ENCODE peak calls at places on chromosome 12, in nine cellular contexts. O is IMR-90, V is brain microvascular endothelial cell, R is RWPE1, K is kidney, Q is mucosa of descending colon, U is upper lobe of right lung, E is OCI-LY7, Y is cardiac muscle cell. N is an unnamed sample.

GRCh38 chr12:1881936-1882335 is 36.5 kb downstream of the CACNA2D4 start:
- DNase-seq in O (no peak), V (no peak), R (no peak), K (peak; percentile 31), Q (no peak), U (no peak), E (no peak), Y (no peak), N (no peak)

GRCh38 chr12:110012137-110012536 is 12.9 kb downstream of the ANKRD13A start:
- DNase-seq in O (no peak), V (no peak), R (no peak), K (peak; percentile 85), Q (no peak), U (peak; percentile 77), E (peak; percentile 80), Y (no peak), N (peak; percentile 48)

GRCh38 chr12:94831081-94831747 is 172.3 kb downstream of the NDUFA12 start:
- DNase-seq in O (no peak), V (no peak), R (no peak), K (no peak), Q (no peak), U (no peak), E (peak; percentile 97), Y (no peak), N (no peak)

GRCh38 chr12:53499261-53500118 is at the start of gene MAP3K12:
- DNase-seq in O (peak; percentile 47), V (peak; percentile 35), R (peak; percentile 55), K (peak; percentile 95), Q (peak; percentile 75), U (peak; percentile 83), E (peak; percentile 76), Y (peak; percentile 72), N (peak; percentile 72)

GRCh38 chr12:4449862-4450222 is 4.2 kb upstream of the FGF6 start:
- DNase-seq in O (no peak), V (no peak), R (peak; percentile 5), K (no peak), Q (peak; percentile 55), U (no peak), E (no peak), Y (no peak), N (no peak)

GRCh38 chr12:81354327-81354932 is 276.6 kb downstream of the ACSS3 start:
- DNase-seq in O (no peak), V (no peak), R (no peak), K (no peak), Q (no peak), U (no peak), E (no peak), Y (no peak), N (no peak)

GRCh38 chr12:71708658-71709057 is 22.8 kb downstream of the TMEM19 start:
- DNase-seq in O (peak; percentile 30), V (no peak), R (no peak), K (no peak), Q (no peak), U (no peak), E (no peak), Y (no peak), N (peak; percentile 38)

GRCh38 chr12:54589964-54590363 is 1.5 kb upstream of the PPP1R1A start:
- DNase-seq in O (no peak), V (no peak), R (no peak), K (no peak), Q (no peak), U (no peak), E (no peak), Y (no peak), N (no peak)

GRCh38 chr12:131117438-131118245 is 163.9 kb downstream of the ADGRD1 start:
- DNase-seq in O (no peak), V (no peak), R (no peak), K (no peak), Q (no peak), U (peak; percentile 36), E (no peak), Y (no peak), N (no peak)

GRCh38 chr12:93031028-93031427 is 101.9 kb upstream of the EEA1 start:
- DNase-seq in O (no peak), V (no peak), R (no peak), K (no peak), Q (no peak), U (no peak), E (no peak), Y (no peak), N (no peak)

GRCh38 chr12:86230516-86231146 is 25.6 kb downstream of the MGAT4C start:
- DNase-seq in O (peak; percentile 18), V (peak; percentile 27), R (peak; percentile 4), K (no peak), Q (no peak), U (no peak), E (no peak), Y (no peak), N (no peak)

GRCh38 chr12:19960527-19960926 is 407.8 kb upstream of the PDE3A start:
- DNase-seq in O (no peak), V (peak; percentile 15), R (no peak), K (no peak), Q (no peak), U (no peak), E (no peak), Y (no peak), N (no peak)

GRCh38 chr12:16914853-16915252 is 308.9 kb upstream of the LMO3 start:
- DNase-seq in O (no peak), V (no peak), R (no peak), K (no peak), Q (no peak), U (no peak), E (no peak), Y (no peak), N (no peak)

GRCh38 chr12:106342397-106343212 is 14.9 kb upstream of the POLR3B start:
- DNase-seq in O (peak; percentile 75), V (peak; percentile 59), R (peak; percentile 51), K (peak; percentile 86), Q (peak; percentile 53), U (no peak), E (no peak), Y (peak; percentile 75), N (peak; percentile 90)

GRCh38 chr12:22812531-22812930 is 187.6 kb downstream of the ETNK1 start:
- DNase-seq in O (no peak), V (no peak), R (no peak), K (no peak), Q (no peak), U (no peak), E (no peak), Y (no peak), N (no peak)

GRCh38 chr12:120229071-120229582 is 28.2 kb upstream of the RPLP0 start:
- DNase-seq in O (no peak), V (no peak), R (no peak), K (no peak), Q (no peak), U (no peak), E (peak; percentile 35), Y (peak; percentile 76), N (no peak)

GRCh38 chr12:109714141-109714912 is 702 bp downstream of the FAM222A start:
- DNase-seq in O (peak; percentile 20), V (no peak), R (peak; percentile 35), K (peak; percentile 93), Q (peak; percentile 82), U (peak; percentile 86), E (peak; percentile 68), Y (peak; percentile 84), N (peak; percentile 21)

GRCh38 chr12:92899388-92900001 is 29.6 kb downstream of the EEA1 start:
- DNase-seq in O (peak; percentile 99), V (peak; percentile 98), R (peak; percentile 89), K (peak; percentile 78), Q (peak; percentile 35), U (no peak), E (no peak), Y (no peak), N (peak; percentile 98)

DNA sequence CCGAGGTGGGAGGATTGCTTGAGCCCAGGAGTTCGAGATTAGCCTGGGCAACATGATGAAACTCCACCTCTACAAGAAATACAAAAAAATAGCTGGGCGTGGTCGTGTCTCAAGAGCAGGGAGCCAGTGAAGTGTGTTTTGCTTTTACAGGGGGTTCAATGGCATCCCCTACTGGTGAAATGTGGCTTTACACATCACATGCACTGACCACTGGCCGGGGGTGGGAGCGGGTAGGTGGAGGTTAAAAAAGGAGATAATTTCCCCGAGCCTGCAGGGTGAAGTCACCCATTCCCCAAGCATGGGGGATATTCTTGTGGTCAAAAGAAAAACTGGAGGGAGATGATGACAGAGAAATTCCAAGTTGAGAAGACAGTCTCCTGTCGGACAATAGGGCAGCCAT is 63.6 kb upstream of the PWP1 start:
- DNase-seq in O (peak; percentile 3), V (peak; percentile 20), R (no peak), K (no peak), Q (no peak), U (no peak), E (peak; percentile 21), Y (no peak), N (no peak)
- TF ChIP-seq CTCF in O (peak; percentile 41), V (peak; percentile 70), R (peak; percentile 58), K (peak; percentile 42), Q (no peak), U (peak; percentile 46), E (peak; percentile 74), Y (peak; percentile 36), N (peak; percentile 20)

DNA sequence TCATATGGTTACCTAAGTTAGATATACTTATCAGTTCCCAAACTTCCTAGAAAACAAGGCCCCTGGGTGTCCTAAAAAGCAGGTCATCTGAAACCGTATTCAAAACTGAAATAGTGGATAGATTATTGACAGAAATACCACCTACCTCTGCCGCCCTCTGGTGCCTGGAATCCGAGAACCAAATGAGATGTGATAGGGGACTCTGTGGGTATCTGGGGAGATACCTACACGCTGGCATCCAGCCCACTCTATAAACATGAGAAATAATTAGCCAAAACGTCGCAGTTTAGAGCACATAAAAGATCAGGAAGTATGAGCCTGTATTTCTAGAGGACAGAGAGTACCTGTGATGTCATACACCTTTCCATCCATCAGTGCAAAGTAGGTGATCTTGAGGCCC is 4.4 kb downstream of the ORMDL2 start:
- DNase-seq in O (no peak), V (no peak), R (peak; percentile 37), K (no peak), Q (no peak), U (no peak), E (no peak), Y (peak; percentile 42), N (no peak)
- TF ChIP-seq CTCF in O (peak; percentile 34), V (peak; percentile 59), R (no peak), K (peak; percentile 44), Q (no peak), U (no peak), E (peak; percentile 67), Y (peak; percentile 27), N (peak; percentile 22)

GRCh38 chr12:27969901-27970390 is 2.6 kb downstream of the PTHLH start:
- DNase-seq in O (peak; percentile 53), V (no peak), R (peak; percentile 44), K (peak; percentile 81), Q (peak; percentile 60), U (peak; percentile 76), E (no peak), Y (peak; percentile 75), N (no peak)
- TF ChIP-seq CTCF in O (peak; percentile 34), V (peak; percentile 3), R (peak; percentile 29), K (peak; percentile 23), Q (no peak), U (no peak), E (no peak), Y (peak; percentile 10), N (no peak)

DNA sequence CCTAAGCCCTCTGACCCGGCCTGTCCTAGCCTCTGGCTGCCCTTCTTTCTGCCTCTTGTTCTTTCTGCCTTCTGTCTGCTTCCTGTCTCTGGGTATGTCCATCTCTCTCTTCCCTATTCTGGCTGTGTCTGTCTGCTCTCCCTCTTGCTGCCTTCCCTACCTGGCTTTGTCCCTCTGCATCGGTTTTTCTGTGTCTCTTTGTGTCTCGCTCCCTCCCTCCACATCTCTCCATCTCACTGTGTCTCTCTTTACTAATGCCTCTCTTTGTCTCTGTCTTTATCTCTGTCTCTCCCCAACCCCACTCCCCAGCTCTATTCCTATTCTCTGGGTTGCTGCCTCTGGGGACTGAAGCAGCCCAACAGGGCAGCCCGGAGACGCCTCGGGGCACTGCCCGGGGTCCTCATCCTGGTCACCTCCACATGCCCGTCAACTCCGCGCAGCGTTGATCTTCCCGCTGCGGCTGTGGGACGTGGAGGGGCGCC is 10.1 kb downstream of the SHMT2 start:
- DNase-seq in O (no peak), V (no peak), R (no peak), K (no peak), Q (no peak), U (no peak), E (no peak), Y (no peak), N (no peak)
- TF ChIP-seq CTCF in O (no peak), V (no peak), R (no peak), K (no peak), Q (no peak), U (no peak), E (no peak), Y (no peak), N (no peak)

N was measured in foreskin fibroblast.